ENCODE peak calls at places on chromosomes 3 and 15, in four cellular contexts. L is A549, E is tibial artery, W is foreskin fibroblast. R is an unnamed sample.

GRCh38 chr3:64462203-64463120 is 225.3 kb downstream of the ADAMTS9 start:
- DNase-seq in L (no peak), E (no peak), W (peak), R (peak)

GRCh38 chr3:111285691-111286090 is 214.1 kb downstream of the NECTIN3 start:
- DNase-seq in L (no peak), E (no peak), W (no peak), R (no peak)

GRCh38 chr15:44340410-44340809 is 51.9 kb downstream of the GOLM2 start:
- DNase-seq in L (no peak), E (no peak), W (peak), R (peak)

GRCh38 chr15:35697549-35698299 is 151.8 kb upstream of the DPH6 start:
- DNase-seq in L (peak), E (no peak), W (no peak), R (peak)

GRCh38 chr3:114365268-114365667 is 71.4 kb downstream of the TIGIT start:
- DNase-seq in L (no peak), E (no peak), W (peak), R (no peak)

GRCh38 chr3:43733459-43734384 is 43.0 kb downstream of the ABHD5 start:
- DNase-seq in L (no peak), E (peak), W (peak), R (no peak)

GRCh38 chr15:60830479-60830878 is 351.5 kb upstream of the ICE2 start:
- DNase-seq in L (no peak), E (no peak), W (peak), R (peak)

GRCh38 chr3:13179181-13179580 is 106.0 kb upstream of the IQSEC1 start:
- DNase-seq in L (no peak), E (no peak), W (no peak), R (no peak)

GRCh38 chr3:127803619-127804018 is 18.7 kb downstream of the MGLL start:
- DNase-seq in L (peak), E (no peak), W (peak), R (peak)

GRCh38 chr15:79853492-79854328 is 43.1 kb downstream of the MTHFS start:
- DNase-seq in L (peak), E (peak), W (peak), R (peak)

GRCh38 chr3:44031387-44032380 is 210.0 kb upstream of the TOPAZ1 start:
- DNase-seq in L (no peak), E (no peak), W (no peak), R (no peak)

GRCh38 chr3:179421500-179421899 is 29.8 kb downstream of the GNB4 start:
- DNase-seq in L (peak), E (peak), W (peak), R (no peak)

GRCh38 chr3:50630394-50630793 is 13.4 kb downstream of the MAPKAPK3 start:
- DNase-seq in L (no peak), E (no peak), W (no peak), R (no peak)

GRCh38 chr3:131561511-131561910 is 58.7 kb upstream of the MRPL3 start:
- DNase-seq in L (no peak), E (no peak), W (no peak), R (no peak)

GRCh38 chr15:100988297-100988696 is 69.1 kb downstream of the LRRK1 start:
- DNase-seq in L (no peak), E (no peak), W (no peak), R (no peak)

GRCh38 chr15:83285284-83285978 is 967 bp upstream of the BNC1 start:
- DNase-seq in L (no peak), E (no peak), W (no peak), R (no peak)

GRCh38 chr15:44194397-44195150 is 497 bp downstream of the FRMD5 start:
- DNase-seq in L (peak), E (peak), W (peak), R (no peak)

GRCh38 chr3:72848703-72849081 is 447 bp upstream of the SHQ1 start:
- DNase-seq in L (no peak), E (no peak), W (no peak), R (no peak)

GRCh38 chr3:10331320-10331719 is 10.4 kb upstream of the SEC13 start:
- DNase-seq in L (no peak), E (no peak), W (no peak), R (no peak)

GRCh38 chr15:75109731-75110130 is 86.3 kb downstream of the PPCDC start:
- DNase-seq in L (no peak), E (no peak), W (no peak), R (no peak)

GRCh38 chr3:37833790-37834189 is 27.9 kb upstream of the CTDSPL start:
- DNase-seq in L (peak), E (no peak), W (no peak), R (no peak)
- TF ChIP-seq CTCF in L (peak), E (no peak), W (no peak), R (peak)

GRCh38 chr3:185175370-185175987 is 22.6 kb upstream of the C3orf70 start:
- DNase-seq in L (no peak), E (no peak), W (peak), R (no peak)
- H3K4me3 ChIP-seq in L (no peak), E (no peak), W (no peak), R (no peak)

DNA sequence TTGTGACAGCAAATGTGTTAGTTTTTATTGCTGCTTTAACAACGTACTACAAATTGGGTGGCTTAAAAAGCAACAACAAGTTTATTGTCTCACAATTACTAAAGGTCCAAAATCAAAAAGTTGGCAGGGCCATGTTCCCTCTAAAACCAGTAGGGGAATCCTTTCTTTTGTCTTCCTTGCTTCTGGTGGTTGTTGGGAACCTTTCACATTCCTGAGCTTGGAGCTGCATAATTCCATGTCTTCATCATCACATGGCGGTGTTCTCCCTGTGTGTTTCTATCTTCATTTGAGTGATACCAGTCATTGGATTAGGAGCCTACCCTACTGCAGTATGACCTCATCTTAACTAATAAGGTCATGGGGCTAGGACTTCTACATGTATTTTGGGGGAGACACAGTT is 7.4 kb downstream of the SPRED1 start:
- DNase-seq in L (no peak), E (no peak), W (peak), R (no peak)
- TF ChIP-seq CTCF in L (no peak), E (no peak), W (no peak), R (no peak)

DNA sequence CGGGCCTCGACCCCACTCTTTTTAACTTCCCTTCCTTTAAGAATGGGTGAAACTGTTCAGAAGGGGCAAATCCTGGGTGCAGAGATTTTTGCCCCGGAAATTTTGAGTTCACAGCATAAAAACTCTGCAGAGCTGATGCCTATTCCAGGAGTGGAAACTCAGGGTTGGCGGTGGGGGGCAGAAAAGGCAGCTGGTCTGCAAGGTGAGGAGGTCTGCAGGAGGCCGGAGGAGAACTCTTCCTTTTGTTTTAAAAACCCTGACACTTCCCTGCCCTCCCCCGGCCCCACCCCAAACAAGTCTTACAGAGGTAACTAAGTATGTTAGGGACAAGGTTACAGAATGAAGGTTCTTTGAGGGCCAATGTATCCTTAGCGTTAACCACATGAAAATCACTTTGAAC is 276.5 kb upstream of the NR2F2 start:
- DNase-seq in L (no peak), E (no peak), W (no peak), R (no peak)
- H3K4me3 ChIP-seq in L (no peak), E (no peak), W (no peak), R (no peak)

GRCh38 chr15:70516408-70517193 is 246.8 kb downstream of the UACA start:
- DNase-seq in L (no peak), E (no peak), W (no peak), R (no peak)
- TF ChIP-seq CTCF in L (no peak), E (no peak), W (no peak), R (no peak)

DNA sequence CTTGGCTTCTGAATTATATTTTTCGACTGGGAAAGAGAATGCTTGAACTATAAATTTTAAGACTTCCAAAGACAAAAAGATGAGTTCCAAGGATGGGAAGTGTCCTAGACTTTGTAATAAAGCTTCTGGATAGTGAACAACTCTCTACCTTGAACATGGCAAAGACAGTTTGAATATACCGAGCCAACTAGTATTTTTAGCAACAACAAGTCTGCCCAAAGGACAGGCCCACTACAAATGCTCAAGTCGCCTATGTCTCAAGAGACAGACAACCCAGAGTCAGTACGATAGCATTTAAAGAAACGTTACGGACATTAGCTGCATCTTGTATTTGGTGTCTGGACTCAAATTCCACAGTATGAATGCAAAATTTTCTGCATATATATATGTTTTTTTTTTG is 175.3 kb upstream of the SLC2A2 start:
- DNase-seq in L (no peak), E (no peak), W (no peak), R (no peak)
- H3K4me3 ChIP-seq in L (no peak), E (no peak), W (no peak), R (no peak)

DNA sequence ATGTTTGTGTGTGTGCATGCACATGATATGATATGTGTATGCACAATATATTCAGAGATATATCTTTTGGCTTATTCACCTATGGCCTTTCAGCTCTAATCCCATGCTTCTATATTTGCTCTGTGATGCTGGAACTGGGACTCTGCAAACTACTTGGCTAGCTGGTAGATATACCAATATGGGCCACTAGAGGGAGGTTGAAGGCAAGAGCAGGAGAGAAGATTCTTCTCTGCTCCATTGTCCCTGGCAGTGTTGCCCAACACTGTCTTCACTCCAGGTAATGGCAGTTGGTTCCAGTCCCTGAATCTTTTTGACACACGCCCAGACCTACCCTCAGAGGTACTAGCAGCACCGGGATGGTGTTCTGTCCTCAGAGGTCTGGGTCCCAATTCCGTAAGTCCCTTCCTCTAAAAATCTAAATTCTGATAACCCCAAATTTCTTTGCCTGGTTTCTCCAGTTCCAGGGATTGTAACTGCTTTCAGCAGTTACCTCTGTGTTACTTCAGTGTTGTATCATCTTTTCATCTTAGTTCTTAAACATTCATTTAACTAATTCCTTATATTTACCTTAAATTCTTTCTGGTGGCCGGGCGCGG is 44.7 kb downstream of the GTPBP8 start:
- DNase-seq in L (peak), E (no peak), W (peak), R (no peak)
- TF ChIP-seq CTCF in L (peak), E (peak), W (peak), R (peak)

DNA sequence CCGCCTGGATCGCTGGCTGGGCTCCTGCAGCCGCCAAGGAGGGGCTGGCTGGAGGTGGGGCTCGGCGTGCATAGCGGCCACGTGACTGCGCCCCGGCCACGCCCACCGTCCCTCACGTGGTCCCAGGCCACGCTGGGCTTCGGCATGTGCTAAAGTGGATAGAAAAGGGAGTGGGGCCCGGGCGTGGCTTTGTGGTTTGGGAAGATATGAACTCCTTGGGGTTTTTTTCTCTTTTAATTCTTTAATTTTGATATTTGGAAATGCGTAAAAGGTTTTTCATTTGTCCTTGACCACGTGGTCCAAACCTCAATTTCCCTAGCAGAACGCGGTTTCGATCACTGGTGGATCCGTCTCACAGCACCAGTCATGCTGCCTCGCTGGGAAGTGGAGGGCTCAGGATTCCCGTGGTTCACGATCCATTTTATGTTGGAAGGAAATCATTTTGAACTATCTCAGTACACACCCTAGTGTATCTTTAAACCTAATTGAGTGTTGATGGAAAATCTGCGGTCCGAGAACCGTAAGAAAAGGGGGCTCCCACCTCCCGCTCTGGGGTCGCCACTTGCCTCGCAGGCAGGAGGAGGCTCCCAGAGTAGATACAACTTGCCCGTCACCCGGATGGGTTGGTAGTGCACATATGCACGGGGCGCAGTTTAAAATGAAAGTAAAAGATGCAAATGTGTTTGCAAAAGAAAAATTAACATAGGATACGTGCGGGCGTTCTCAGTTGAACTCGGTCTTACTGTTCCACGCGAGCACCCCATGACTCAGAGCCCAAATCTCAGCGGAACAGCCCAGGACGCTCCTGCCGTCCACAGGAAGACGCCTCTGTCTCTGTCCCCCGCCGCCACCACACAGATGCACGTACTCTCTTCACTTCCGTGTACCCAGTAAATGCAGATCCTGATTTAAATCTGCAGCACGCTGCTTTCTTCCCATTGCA is 141.9 kb downstream of the PGPEP1L start:
- DNase-seq in L (peak), E (peak), W (peak), R (no peak)
- H3K4me3 ChIP-seq in L (peak), E (peak), W (peak), R (peak)

GRCh38 chr3:151379083-151379734 is 5.3 kb downstream of the P2RY12 start:
- DNase-seq in L (peak), E (no peak), W (no peak), R (no peak)
- TF ChIP-seq CTCF in L (peak), E (peak), W (peak), R (peak)

GRCh38 chr15:73366766-73367623 is 1.8 kb downstream of the HCN4 start:
- DNase-seq in L (no peak), E (no peak), W (no peak), R (no peak)

GRCh38 chr15:73370151-73370550 is 1.4 kb upstream of the HCN4 start:
- DNase-seq in L (no peak), E (no peak), W (no peak), R (no peak)

GRCh38 chr15:73368301-73369072 is at the start of gene HCN4:
- DNase-seq in L (no peak), E (no peak), W (no peak), R (no peak)

GRCh38 chr15:73369073-73369694 is 426 bp upstream of the HCN4 start:
- DNase-seq in L (no peak), E (no peak), W (no peak), R (no peak)

GRCh38 chr15:73367624-73368300 is 996 bp downstream of the HCN4 start:
- DNase-seq in L (no peak), E (no peak), W (no peak), R (no peak)
- H3K4me3 ChIP-seq in L (peak), E (peak), W (no peak), R (no peak)

R was measured in AG09309.